ENCODE peak calls at places on chromosomes 7 and 10, in nine cellular contexts. P, O, S, E, F, U, B, Q and G are unnamed samples.

GRCh38 chr10:103854687-103855423 is 521 bp downstream of the SH3PXD2A start:
- DNase-seq in O (peak), B (no peak), P (no peak), Q (no peak), E (no peak), U (no peak), S (no peak), F (no peak), G (peak)

GRCh38 chr10:119177708-119178370 is 773 bp downstream of the PRDX3 start:
- DNase-seq in F (no peak), P (no peak), B (peak), S (no peak), Q (no peak), O (peak), E (no peak), U (peak), G (no peak)

GRCh38 chr10:51269816-51270215 is 195.5 kb downstream of the PRKG1 start:
- DNase-seq in F (no peak), E (no peak), B (peak), O (no peak), P (no peak), U (no peak), S (no peak), Q (no peak), G (peak)

GRCh38 chr10:104925232-104925851 is 284.3 kb downstream of the SORCS3 start:
- DNase-seq in E (no peak), S (no peak), F (no peak), O (peak), Q (peak), U (peak), B (peak), P (no peak), G (no peak)

GRCh38 chr7:131326576-131326975 is 1.1 kb upstream of the MKLN1 start:
- DNase-seq in O (no peak), B (no peak), U (no peak), Q (no peak), F (no peak), E (no peak), P (no peak), S (no peak), G (no peak)

GRCh38 chr7:93923291-93923690 is 1.8 kb downstream of the GNG11 start:
- DNase-seq in P (no peak), E (no peak), Q (no peak), O (no peak), B (peak), U (no peak), S (no peak), F (no peak), G (no peak)

GRCh38 chr7:149880871-149881301 is 7.1 kb downstream of the ATP6V0E2 start:
- DNase-seq in B (no peak), P (no peak), Q (no peak), F (no peak), E (peak), O (no peak), S (peak), U (no peak), G (no peak)

GRCh38 chr10:73117976-73118743 is 7.9 kb downstream of the NUDT13 start:
- DNase-seq in E (no peak), Q (no peak), B (peak), U (no peak), F (no peak), S (no peak), P (no peak), O (no peak), G (no peak)

GRCh38 chr10:120462018-120462682 is 5.1 kb downstream of the PLPP4 start:
- DNase-seq in E (no peak), P (no peak), O (no peak), F (no peak), S (no peak), U (no peak), Q (no peak), B (no peak), G (no peak)